ENCODE peak calls at places on chromosomes 11 and 22, in eight cellular contexts. One of them, this sample, is unnamed.

GRCh38 chr22:24187731-24188644 is 6.7 kb downstream of the SUSD2 start:
- DNase-seq in astrocyte of the cerebellum: no peak
- DNase-seq in iPS DF 19.7: no peak
- DNase-seq in cardiac muscle cell: no peak
- DNase-seq in glutamatergic neuron: no peak
- DNase-seq in naive B cell: no peak
- DNase-seq in AG04450: no peak
- DNase-seq in stimulated activated naive CD4-positive, alpha-beta T cell: no peak
- DNase-seq in this sample: no peak

GRCh38 chr11:44133335-44133946 is 38.0 kb downstream of the EXT2 start:
- DNase-seq in naive B cell: no peak
- DNase-seq in iPS DF 19.7: no peak
- DNase-seq in astrocyte of the cerebellum: peak
- DNase-seq in cardiac muscle cell: peak
- DNase-seq in glutamatergic neuron: no peak
- DNase-seq in AG04450: no peak
- DNase-seq in stimulated activated naive CD4-positive, alpha-beta T cell: no peak
- DNase-seq in this sample: no peak

GRCh38 chr11:65419460-65419772 is 3.2 kb upstream of the NEAT1 start:
- DNase-seq in stimulated activated naive CD4-positive, alpha-beta T cell: no peak
- DNase-seq in astrocyte of the cerebellum: no peak
- DNase-seq in AG04450: no peak
- DNase-seq in glutamatergic neuron: no peak
- DNase-seq in naive B cell: no peak
- DNase-seq in cardiac muscle cell: no peak
- DNase-seq in iPS DF 19.7: no peak
- DNase-seq in this sample: no peak

GRCh38 chr11:109306322-109306721 is 115.7 kb upstream of the C11orf87 start:
- DNase-seq in astrocyte of the cerebellum: no peak
- DNase-seq in stimulated activated naive CD4-positive, alpha-beta T cell: no peak
- DNase-seq in iPS DF 19.7: no peak
- DNase-seq in glutamatergic neuron: no peak
- DNase-seq in AG04450: no peak
- DNase-seq in cardiac muscle cell: peak
- DNase-seq in naive B cell: no peak
- DNase-seq in this sample: no peak

GRCh38 chr11:63920126-63920869 is 3.3 kb upstream of the RCOR2 start:
- DNase-seq in cardiac muscle cell: peak
- DNase-seq in stimulated activated naive CD4-positive, alpha-beta T cell: no peak
- DNase-seq in iPS DF 19.7: no peak
- DNase-seq in astrocyte of the cerebellum: no peak
- DNase-seq in glutamatergic neuron: peak
- DNase-seq in naive B cell: no peak
- DNase-seq in AG04450: no peak
- DNase-seq in this sample: no peak

GRCh38 chr11:134024420-134025085 is 44.3 kb upstream of the JAM3 start:
- DNase-seq in astrocyte of the cerebellum: no peak
- DNase-seq in naive B cell: no peak
- DNase-seq in cardiac muscle cell: no peak
- DNase-seq in iPS DF 19.7: no peak
- DNase-seq in stimulated activated naive CD4-positive, alpha-beta T cell: no peak
- DNase-seq in AG04450: no peak
- DNase-seq in glutamatergic neuron: no peak
- DNase-seq in this sample: no peak

GRCh38 chr11:117547188-117547831 is 219.7 kb downstream of the CEP164 start:
- DNase-seq in astrocyte of the cerebellum: no peak
- DNase-seq in glutamatergic neuron: no peak
- DNase-seq in AG04450: no peak
- DNase-seq in naive B cell: no peak
- DNase-seq in cardiac muscle cell: no peak
- DNase-seq in stimulated activated naive CD4-positive, alpha-beta T cell: no peak
- DNase-seq in iPS DF 19.7: no peak
- DNase-seq in this sample: no peak

GRCh38 chr11:3108183-3108721 is 51.0 kb upstream of the CARS1 start:
- DNase-seq in naive B cell: no peak
- DNase-seq in astrocyte of the cerebellum: no peak
- DNase-seq in AG04450: no peak
- DNase-seq in glutamatergic neuron: peak
- DNase-seq in stimulated activated naive CD4-positive, alpha-beta T cell: no peak
- DNase-seq in iPS DF 19.7: no peak
- DNase-seq in cardiac muscle cell: no peak
- DNase-seq in this sample: no peak

GRCh38 chr22:38218661-38219331 is 17.0 kb downstream of the MAFF start:
- DNase-seq in iPS DF 19.7: no peak
- DNase-seq in naive B cell: no peak
- DNase-seq in stimulated activated naive CD4-positive, alpha-beta T cell: no peak
- DNase-seq in astrocyte of the cerebellum: peak
- DNase-seq in glutamatergic neuron: no peak
- DNase-seq in AG04450: peak
- DNase-seq in cardiac muscle cell: peak
- DNase-seq in this sample: no peak

GRCh38 chr22:46074771-46075551 is 75.4 kb upstream of the PPARA start:
- DNase-seq in naive B cell: no peak
- DNase-seq in astrocyte of the cerebellum: no peak
- DNase-seq in stimulated activated naive CD4-positive, alpha-beta T cell: no peak
- DNase-seq in glutamatergic neuron: no peak
- DNase-seq in cardiac muscle cell: no peak
- DNase-seq in iPS DF 19.7: no peak
- DNase-seq in AG04450: no peak
- DNase-seq in this sample: no peak

GRCh38 chr22:48760481-48761238 is 1067.0 kb downstream of the BRD1 start:
- DNase-seq in cardiac muscle cell: no peak
- DNase-seq in astrocyte of the cerebellum: no peak
- DNase-seq in glutamatergic neuron: no peak
- DNase-seq in iPS DF 19.7: no peak
- DNase-seq in stimulated activated naive CD4-positive, alpha-beta T cell: no peak
- DNase-seq in naive B cell: no peak
- DNase-seq in AG04450: no peak
- DNase-seq in this sample: no peak

GRCh38 chr11:88597387-88597786 is 259.9 kb upstream of the CTSC start:
- DNase-seq in cardiac muscle cell: no peak
- DNase-seq in naive B cell: no peak
- DNase-seq in AG04450: no peak
- DNase-seq in stimulated activated naive CD4-positive, alpha-beta T cell: no peak
- DNase-seq in glutamatergic neuron: no peak
- DNase-seq in iPS DF 19.7: no peak
- DNase-seq in astrocyte of the cerebellum: no peak
- DNase-seq in this sample: no peak

This sample was measured in esophagus squamous epithelium.